ENCODE peak calls at places on chromosomes 7 and 10, in eight cellular contexts. E, T, I, H, Y, A, O and K are unnamed samples.

GRCh38 chr7:80263321-80263720 is 128.7 kb downstream of the GNAI1 start:
- DNase-seq in E (no peak), T (no peak), I (no peak), H (no peak), Y (no peak), A (no peak), O (no peak), K (no peak)

GRCh38 chr10:132845041-132845551 is 59.1 kb upstream of the NKX6-2 start:
- DNase-seq in E (no peak), T (no peak), I (no peak), H (no peak), Y (no peak), A (peak), O (no peak), K (no peak)

GRCh38 chr10:105797234-105797890 is 1156.3 kb downstream of the SORCS3 start:
- DNase-seq in E (peak), T (no peak), I (peak), H (peak), Y (no peak), A (no peak), O (no peak), K (peak)

GRCh38 chr7:57178768-57179139 is 46.5 kb upstream of the ZNF479 start:
- DNase-seq in E (no peak), T (no peak), I (no peak), H (no peak), Y (no peak), A (peak), O (no peak), K (no peak)

GRCh38 chr10:69629519-69629896 is 539 bp upstream of the FAM241B start:
- DNase-seq in E (no peak), T (no peak), I (no peak), H (no peak), Y (no peak), A (no peak), O (no peak), K (no peak)

GRCh38 chr10:14386202-14386593 is 55.5 kb upstream of the FRMD4A start:
- DNase-seq in E (no peak), T (no peak), I (no peak), H (no peak), Y (no peak), A (no peak), O (no peak), K (no peak)

GRCh38 chr7:130909881-130910672 is 176.1 kb upstream of the KLF14 start:
- DNase-seq in E (no peak), T (no peak), I (no peak), H (no peak), Y (no peak), A (no peak), O (no peak), K (no peak)

GRCh38 chr10:49552277-49552676 is 13.4 kb upstream of the ERCC6 start:
- DNase-seq in E (no peak), T (no peak), I (no peak), H (no peak), Y (no peak), A (no peak), O (no peak), K (peak)

GRCh38 chr7:117061751-117062150 is 108.5 kb downstream of the ST7 start:
- DNase-seq in E (no peak), T (no peak), I (no peak), H (no peak), Y (no peak), A (no peak), O (no peak), K (no peak)

GRCh38 chr7:14899065-14899464 is 3.5 kb downstream of the DGKB start:
- DNase-seq in E (no peak), T (no peak), I (peak), H (no peak), Y (no peak), A (no peak), O (no peak), K (no peak)

GRCh38 chr10:79244841-79245504 is 102.3 kb upstream of the PPIF start:
- DNase-seq in E (no peak), T (no peak), I (no peak), H (peak), Y (no peak), A (no peak), O (peak), K (no peak)

GRCh38 chr7:79837915-79838314 is 296.7 kb upstream of the GNAI1 start:
- DNase-seq in E (no peak), T (no peak), I (no peak), H (no peak), Y (no peak), A (no peak), O (no peak), K (no peak)

GRCh38 chr10:110746969-110747608 is 103.0 kb downstream of the RBM20 start:
- DNase-seq in E (no peak), T (no peak), I (no peak), H (no peak), Y (no peak), A (no peak), O (no peak), K (no peak)

GRCh38 chr7:19410096-19410495 is 264.9 kb upstream of the FERD3L start:
- DNase-seq in E (no peak), T (no peak), I (peak), H (no peak), Y (no peak), A (no peak), O (no peak), K (no peak)

GRCh38 chr7:47518827-47519226 is 63.1 kb downstream of the TNS3 start:
- DNase-seq in E (no peak), T (no peak), I (no peak), H (no peak), Y (no peak), A (no peak), O (no peak), K (peak)

GRCh38 chr10:43156590-43157340 is 18.5 kb downstream of the CSGALNACT2 start:
- DNase-seq in E (peak), T (no peak), I (no peak), H (no peak), Y (no peak), A (no peak), O (no peak), K (no peak)

GRCh38 chr7:30201161-30201666 is 66.4 kb downstream of the MTURN start:
- DNase-seq in E (no peak), T (no peak), I (peak), H (peak), Y (no peak), A (no peak), O (peak), K (no peak)

GRCh38 chr7:28547115-28547514 is 134.8 kb downstream of the CREB5 start:
- DNase-seq in E (no peak), T (no peak), I (no peak), H (no peak), Y (no peak), A (no peak), O (no peak), K (no peak)

GRCh38 chr7:494906-495305 is 24.7 kb downstream of the PDGFA start:
- DNase-seq in E (no peak), T (no peak), I (no peak), H (no peak), Y (no peak), A (no peak), O (peak), K (no peak)

GRCh38 chr10:67794909-67795460 is 43.0 kb downstream of the DNAJC12 start:
- DNase-seq in E (peak), T (no peak), I (no peak), H (no peak), Y (no peak), A (no peak), O (no peak), K (no peak)

GRCh38 chr10:113746188-113746950 is 5.1 kb upstream of the PLEKHS1 start:
- DNase-seq in E (no peak), T (no peak), I (no peak), H (no peak), Y (no peak), A (no peak), O (no peak), K (peak)

GRCh38 chr7:28646371-28647075 is 234.2 kb downstream of the CREB5 start:
- DNase-seq in E (no peak), T (no peak), I (no peak), H (no peak), Y (no peak), A (no peak), O (no peak), K (no peak)

GRCh38 chr10:111560042-111560441 is 483.2 kb downstream of the ADRA2A start:
- DNase-seq in E (no peak), T (no peak), I (no peak), H (no peak), Y (no peak), A (no peak), O (no peak), K (no peak)

GRCh38 chr7:106029448-106029847 is 66.4 kb downstream of the CDHR3 start:
- DNase-seq in E (no peak), T (no peak), I (no peak), H (no peak), Y (no peak), A (no peak), O (no peak), K (no peak)

GRCh38 chr7:98362517-98362916 is 38.4 kb downstream of the BAIAP2L1 start:
- DNase-seq in E (no peak), T (no peak), I (no peak), H (no peak), Y (no peak), A (peak), O (no peak), K (no peak)

GRCh38 chr10:100625821-100626220 is 90.1 kb downstream of the HIF1AN start:
- DNase-seq in E (peak), T (no peak), I (no peak), H (no peak), Y (no peak), A (no peak), O (no peak), K (no peak)

GRCh38 chr10:67385566-67385965 is 310.4 kb downstream of the CTNNA3 start:
- DNase-seq in E (peak), T (no peak), I (no peak), H (no peak), Y (no peak), A (no peak), O (no peak), K (no peak)

GRCh38 chr10:49524496-49524895 is 14.4 kb downstream of the ERCC6 start:
- DNase-seq in E (no peak), T (no peak), I (no peak), H (no peak), Y (no peak), A (no peak), O (no peak), K (no peak)

GRCh38 chr7:85285502-85285901 is 98.6 kb upstream of the SEMA3D start:
- DNase-seq in E (no peak), T (no peak), I (peak), H (no peak), Y (no peak), A (no peak), O (no peak), K (no peak)

GRCh38 chr10:60728056-60728455 is 50.2 kb upstream of the CDK1 start:
- DNase-seq in E (no peak), T (peak), I (no peak), H (no peak), Y (no peak), A (no peak), O (no peak), K (no peak)